ENCODE peak calls at places on chromosomes 5 and 9, in six cellular contexts. O is HCT116, V is H1, E is HepG2, F is K562, J is GM12878. B is an unnamed sample.

GRCh38 chr5:36402512-36402906 is 100.8 kb upstream of the RANBP3L start:
- DNase-seq in J (no peak), V (no peak), E (no peak), F (no peak), O (no peak), B (no peak)

GRCh38 chr5:169020102-169020501 is 280.8 kb downstream of the SLIT3 start:
- DNase-seq in J (no peak), F (peak; percentile 4), V (no peak), E (no peak), O (peak; percentile 8), B (peak; percentile 67)

GRCh38 chr9:38431101-38431500 is 6.8 kb upstream of the IGFBPL1 start:
- DNase-seq in J (no peak), E (no peak), F (no peak), O (no peak), V (no peak), B (no peak)

GRCh38 chr5:159174511-159175168 is 34.7 kb downstream of the RNF145 start:
- DNase-seq in E (no peak), F (no peak), J (no peak), O (no peak), V (no peak), B (no peak)

GRCh38 chr5:55456216-55456895 is 78.4 kb downstream of the PLPP1 start:
- DNase-seq in O (no peak), E (no peak), V (no peak), J (no peak), F (no peak), B (no peak)

GRCh38 chr5:8363133-8363532 is 494.2 kb downstream of the MTRR start:
- DNase-seq in O (no peak), F (no peak), E (no peak), J (no peak), V (no peak), B (no peak)

GRCh38 chr9:92983984-92984589 is 36.8 kb downstream of the FGD3 start:
- DNase-seq in V (no peak), O (peak; percentile 48), J (no peak), E (no peak), F (peak; percentile 33), B (peak; percentile 45)

GRCh38 chr5:41883243-41883642 is 13.0 kb upstream of the OXCT1 start:
- DNase-seq in E (no peak), F (peak; percentile 87), O (no peak), J (no peak), V (no peak), B (no peak)

GRCh38 chr5:167643616-167644015 is 647.8 kb upstream of the WWC1 start:
- DNase-seq in V (no peak), J (no peak), F (no peak), E (no peak), O (no peak), B (no peak)

GRCh38 chr9:36499156-36499886 is 73.4 kb upstream of the MELK start:
- DNase-seq in O (no peak), V (no peak), F (no peak), J (no peak), E (no peak), B (no peak)

GRCh38 chr5:173923236-173924104 is 35.3 kb downstream of the CPEB4 start:
- DNase-seq in V (no peak), F (no peak), O (no peak), J (no peak), E (no peak), B (no peak)

GRCh38 chr9:135260221-135260620 is 172.8 kb downstream of the OLFM1 start:
- DNase-seq in V (no peak), J (no peak), E (no peak), F (no peak), O (no peak), B (no peak)

GRCh38 chr5:59246470-59247250 is 646.9 kb downstream of the PDE4D start:
- DNase-seq in E (no peak), J (no peak), V (no peak), O (no peak), F (no peak), B (no peak)

GRCh38 chr9:35691757-35692301 is 2.1 kb upstream of the TPM2 start:
- DNase-seq in V (no peak), J (no peak), O (no peak), F (no peak), E (no peak), B (no peak)

GRCh38 chr9:69324549-69325401 is at the start of gene ENTREP1:
- DNase-seq in V (peak; percentile 82), F (no peak), E (no peak), J (no peak), O (peak; percentile 24), B (peak; percentile 61)

GRCh38 chr5:135060021-135060420 is 26.0 kb upstream of the PITX1 start:
- DNase-seq in E (no peak), V (no peak), J (no peak), F (no peak), O (no peak), B (no peak)

GRCh38 chr5:17444496-17444895 is 53.5 kb upstream of the TAF11L2 start:
- DNase-seq in E (no peak), J (no peak), V (no peak), O (no peak), F (no peak), B (no peak)

GRCh38 chr9:128916204-128916603 is 4.6 kb upstream of the PHYHD1 start:
- DNase-seq in J (no peak), E (no peak), F (no peak), V (no peak), O (no peak), B (no peak)

GRCh38 chr9:131743501-131743900 is 3.6 kb upstream of the RAPGEF1 start:
- DNase-seq in V (no peak), E (no peak), F (no peak), J (no peak), O (no peak), B (no peak)

GRCh38 chr9:137441289-137441934 is at the start of gene ENTPD8:
- DNase-seq in V (peak; percentile 93), E (peak; percentile 87), F (peak; percentile 75), J (no peak), O (no peak), B (peak; percentile 88)

GRCh38 chr9:97880336-97880735 is 27.3 kb downstream of the FOXE1 start:
- DNase-seq in F (no peak), O (no peak), V (peak; percentile 31), J (no peak), E (no peak), B (no peak)

GRCh38 chr9:121736147-121736721 is 84.8 kb downstream of the DAB2IP start:
- DNase-seq in J (no peak), F (no peak), E (no peak), V (peak; percentile 79), O (no peak), B (peak; percentile 90)

GRCh38 chr9:21935631-21936030 is 58.6 kb downstream of the CDKN2A start:
- DNase-seq in F (no peak), O (no peak), V (no peak), E (no peak), J (no peak), B (no peak)

GRCh38 chr9:108093773-108094675 is 604.5 kb upstream of the KLF4 start:
- DNase-seq in F (peak; percentile 97), V (no peak), E (peak; percentile 10), J (no peak), O (peak; percentile 97), B (peak; percentile 22)

GRCh38 chr9:124222918-124223720 is 34.6 kb upstream of the NEK6 start:
- DNase-seq in F (no peak), V (no peak), J (no peak), E (peak; percentile 96), O (no peak), B (peak; percentile 23)

GRCh38 chr5:321233-321725 is at the start of gene AHRR:
- DNase-seq in E (peak; percentile 12), V (peak; percentile 91), F (peak; percentile 60), J (no peak), O (no peak), B (peak; percentile 99)

GRCh38 chr5:67144183-67144639 is 52.4 kb downstream of the CD180 start:
- DNase-seq in J (no peak), F (no peak), E (peak; percentile 95), V (no peak), O (no peak), B (no peak)
- TF ChIP-seq JUND in J (no peak), F (no peak), E (no peak), V (no peak), O (no peak), B (no peak)

DNA sequence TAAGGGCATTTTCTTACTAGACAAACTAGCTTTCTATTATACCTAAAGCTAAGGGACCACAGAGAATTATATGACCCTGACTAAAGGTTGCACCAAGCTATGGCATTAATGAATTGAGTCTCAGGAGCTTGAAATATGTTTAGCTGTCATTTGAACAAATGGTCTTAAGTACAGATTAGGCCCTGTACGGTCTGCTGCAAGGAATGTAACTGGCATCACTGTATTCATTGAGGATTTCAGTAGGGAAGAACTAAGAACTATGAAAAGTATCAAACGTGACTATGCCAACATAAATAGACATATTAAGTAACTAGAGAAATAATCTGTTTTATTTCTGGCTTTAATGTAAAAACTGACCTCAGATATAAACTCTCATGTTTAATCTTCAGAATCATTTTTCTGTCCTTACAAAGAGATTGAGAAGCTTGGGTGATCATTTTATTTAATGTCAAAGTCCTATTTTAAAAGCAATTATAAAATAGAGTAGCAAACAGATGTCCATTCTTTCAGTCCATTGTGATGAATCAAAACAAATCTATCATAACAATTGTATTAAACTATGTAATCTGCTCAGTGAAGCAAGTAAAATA is 845.9 kb downstream of the MAT2B start:
- DNase-seq in F (no peak), J (no peak), V (no peak), O (no peak), E (no peak), B (no peak)
- TF ChIP-seq JUND in F (no peak), J (no peak), V (no peak), O (no peak), E (no peak), B (no peak)

GRCh38 chr5:44300551-44300950 is 88.7 kb downstream of the FGF10 start:
- DNase-seq in J (no peak), V (no peak), O (no peak), F (no peak), E (no peak), B (no peak)
- TF ChIP-seq JUND in J (no peak), V (no peak), O (no peak), F (no peak), E (no peak), B (no peak)

GRCh38 chr9:73596321-73596720 is 444.7 kb downstream of the ANXA1 start:
- DNase-seq in E (no peak), V (no peak), F (no peak), J (no peak), O (no peak), B (no peak)
- TF ChIP-seq JUND in E (no peak), V (no peak), F (no peak), J (no peak), O (no peak), B (no peak)

GRCh38 chr5:12316812-12317211 is 412.6 kb upstream of the CTNND2 start:
- DNase-seq in J (no peak), F (no peak), V (no peak), E (no peak), O (no peak), B (no peak)
- TF ChIP-seq JUND in J (no peak), F (no peak), V (no peak), E (no peak), O (no peak), B (no peak)

B was measured in T47D.